ENCODE peak calls at places on chromosomes 7 and 10, in five cellular contexts. Z, Q, W, U and V are unnamed samples.
A peak's percentile ranks its signal among the peaks of the same experiment; 100 is the strongest.

GRCh38 chr10:80487791-80488538 is 33.9 kb downstream of the TSPAN14 start:
- DNase-seq in Z (no peak), Q (no peak), W (no peak), U (no peak), V (no peak)

GRCh38 chr10:129758180-129758579 is 205.9 kb downstream of the EBF3 start:
- DNase-seq in Z (no peak), Q (no peak), W (no peak), U (no peak), V (no peak)

GRCh38 chr10:76341740-76342139 is 910.3 kb downstream of the LRMDA start:
- DNase-seq in Z (no peak), Q (no peak), W (no peak), U (no peak), V (no peak)

GRCh38 chr10:32411797-32412498 is 34.0 kb upstream of the CCDC7 start:
- DNase-seq in Z (no peak), Q (no peak), W (no peak), U (no peak), V (no peak)

GRCh38 chr10:132443998-132444876 is 47.2 kb downstream of the PWWP2B start:
- DNase-seq in Z (no peak), Q (peak; percentile 71), W (no peak), U (peak; percentile 67), V (no peak)

GRCh38 chr7:30476401-30477145 is 2.0 kb downstream of the NOD1 start:
- DNase-seq in Z (no peak), Q (peak; percentile 17), W (no peak), U (no peak), V (no peak)

GRCh38 chr10:99389721-99390480 is 40.5 kb downstream of the GOT1 start:
- DNase-seq in Z (no peak), Q (no peak), W (no peak), U (no peak), V (peak; percentile 94)

GRCh38 chr7:155412416-155413253 is 45.3 kb upstream of the EN2 start:
- DNase-seq in Z (peak; percentile 47), Q (peak; percentile 87), W (no peak), U (peak; percentile 81), V (peak; percentile 42)

GRCh38 chr7:145644426-145645154 is 472.0 kb upstream of the CNTNAP2 start:
- DNase-seq in Z (no peak), Q (no peak), W (no peak), U (no peak), V (no peak)

GRCh38 chr7:130971297-130971696 is 237.3 kb upstream of the KLF14 start:
- DNase-seq in Z (no peak), Q (no peak), W (no peak), U (no peak), V (no peak)

GRCh38 chr10:13087986-13088618 is 11.9 kb upstream of the OPTN start:
- DNase-seq in Z (peak; percentile 29), Q (no peak), W (no peak), U (no peak), V (no peak)

GRCh38 chr7:151756076-151756731 is 120.7 kb downstream of the PRKAG2 start:
- DNase-seq in Z (peak; percentile 26), Q (no peak), W (no peak), U (peak; percentile 36), V (no peak)

GRCh38 chr7:123151443-123151842 is 48.3 kb downstream of the SLC13A1 start:
- DNase-seq in Z (no peak), Q (no peak), W (no peak), U (no peak), V (no peak)

GRCh38 chr10:115945696-115946445 is 327.1 kb downstream of the GFRA1 start:
- DNase-seq in Z (no peak), Q (no peak), W (no peak), U (no peak), V (no peak)

GRCh38 chr10:3173173-3173878 is 744 bp upstream of the PITRM1 start:
- DNase-seq in Z (peak; percentile 93), Q (peak; percentile 100), W (no peak), U (peak; percentile 96), V (no peak)

GRCh38 chr10:73875139-73875475 is 752 bp upstream of the CAMK2G start:
- DNase-seq in Z (no peak), Q (no peak), W (no peak), U (no peak), V (no peak)

GRCh38 chr7:52463341-52463740 is 572.1 kb upstream of the POM121L12 start:
- DNase-seq in Z (no peak), Q (no peak), W (no peak), U (no peak), V (no peak)

GRCh38 chr10:98414932-98415709 is at the start of gene PYROXD2:
- DNase-seq in Z (peak; percentile 81), Q (peak; percentile 81), W (no peak), U (peak; percentile 74), V (peak; percentile 88)

GRCh38 chr7:64849250-64849923 is 53.7 kb upstream of the ZNF273 start:
- DNase-seq in Z (no peak), Q (no peak), W (no peak), U (peak; percentile 54), V (no peak)

GRCh38 chr10:30827531-30828120 is 198.1 kb upstream of the LYZL2 start:
- DNase-seq in Z (no peak), Q (no peak), W (no peak), U (no peak), V (no peak)

GRCh38 chr7:78438433-78438832 is 639.9 kb downstream of the PHTF2 start:
- DNase-seq in Z (no peak), Q (no peak), W (no peak), U (no peak), V (no peak)

GRCh38 chr7:21134631-21135030 is 293.3 kb upstream of the SP4 start:
- DNase-seq in Z (no peak), Q (no peak), W (no peak), U (no peak), V (no peak)

GRCh38 chr10:84423729-84424128 is 95.3 kb downstream of the CCSER2 start:
- DNase-seq in Z (no peak), Q (no peak), W (no peak), U (no peak), V (no peak)

GRCh38 chr10:121159670-121160069 is 308.5 kb downstream of the WDR11 start:
- DNase-seq in Z (no peak), Q (no peak), W (no peak), U (no peak), V (no peak)

DNA sequence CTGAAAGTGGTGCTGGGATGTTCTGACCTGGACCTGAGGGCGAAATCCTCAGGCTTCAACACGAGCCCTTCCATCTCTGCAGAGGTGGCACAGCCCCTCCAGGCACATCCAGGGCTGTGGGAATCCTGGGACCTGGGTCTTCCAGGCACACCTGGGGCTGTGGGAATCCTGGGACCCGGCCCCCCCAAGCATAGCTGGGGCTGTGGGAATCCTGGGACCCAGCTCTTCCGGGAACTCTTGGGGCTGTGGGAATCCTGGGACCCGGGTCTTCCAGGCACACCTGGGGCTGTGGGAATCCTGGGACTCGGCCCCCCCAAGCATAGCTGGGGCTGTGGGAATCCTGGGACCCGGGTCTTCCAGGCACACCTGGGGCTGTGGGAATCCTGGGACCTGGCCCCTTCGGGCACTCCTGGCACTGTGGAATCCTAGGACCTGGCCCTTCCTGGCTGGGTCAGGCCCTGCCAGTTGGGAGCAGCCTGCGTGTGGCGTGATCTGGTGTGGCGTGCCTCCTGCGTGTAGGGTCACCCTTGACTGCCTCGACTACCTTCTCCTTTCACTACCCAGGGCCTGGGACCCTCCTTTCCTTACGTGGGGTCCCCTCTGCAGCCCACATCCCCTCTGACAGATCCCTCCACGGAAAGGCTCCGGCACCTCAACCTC is 124.0 kb downstream of the WDR37 start:
- DNase-seq in Z (no peak), Q (no peak), W (no peak), U (no peak), V (no peak)
- TF ChIP-seq SRF in Z (no peak), Q (no peak), W (no peak), U (no peak), V (no peak)

DNA sequence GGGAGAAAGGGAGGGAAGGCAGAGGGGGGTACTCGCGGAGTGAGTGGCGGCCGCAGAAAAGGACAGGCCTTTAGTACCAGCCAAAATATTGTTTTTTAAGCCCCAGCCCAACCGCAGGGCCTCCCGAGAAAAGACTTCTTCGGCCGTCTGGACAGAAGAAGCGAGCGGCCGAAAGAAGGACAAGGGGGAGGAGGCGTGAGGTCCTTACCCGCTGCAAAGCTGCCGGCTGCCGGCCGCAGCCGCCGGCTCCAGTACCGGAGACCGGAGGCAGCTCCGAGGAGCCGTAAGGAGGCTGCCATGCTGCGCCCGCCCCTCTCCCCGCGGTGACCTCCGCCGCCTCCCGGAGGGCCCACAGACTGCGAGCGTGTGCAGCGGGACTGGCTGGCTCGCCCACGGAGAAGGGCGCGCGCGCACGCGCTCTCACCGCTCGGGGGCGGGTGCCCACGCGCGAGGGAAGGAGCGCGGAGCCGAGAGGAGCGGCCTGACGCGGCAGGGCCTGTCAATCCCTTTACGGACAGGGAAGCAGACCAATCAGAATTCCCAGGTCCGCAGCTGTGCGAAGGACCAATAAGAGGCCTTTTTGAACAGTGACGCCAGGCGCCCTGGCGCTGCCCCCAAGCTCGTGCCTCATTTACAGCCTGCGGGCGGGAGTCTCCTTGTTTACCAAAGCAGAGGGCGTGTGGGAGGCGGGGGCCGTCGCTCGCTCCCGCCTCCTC is at the start of gene HIBADH:
- DNase-seq in Z (peak; percentile 99), Q (peak; percentile 93), W (peak; percentile 94), U (peak; percentile 95), V (peak; percentile 98)
- TF ChIP-seq SRF in Z (no peak), Q (no peak), W (no peak), U (no peak), V (no peak)

GRCh38 chr7:109793-110556 is 82.4 kb upstream of the FAM20C start:
- DNase-seq in Z (no peak), Q (peak; percentile 43), W (no peak), U (no peak), V (no peak)

GRCh38 chr7:109094-109493 is 83.3 kb upstream of the FAM20C start:
- DNase-seq in Z (no peak), Q (no peak), W (no peak), U (no peak), V (no peak)

GRCh38 chr7:110557-111232 is 81.7 kb upstream of the FAM20C start:
- DNase-seq in Z (no peak), Q (no peak), W (no peak), U (no peak), V (no peak)

GRCh38 chr7:106356-106755 is 86.0 kb upstream of the FAM20C start:
- DNase-seq in Z (no peak), Q (no peak), W (no peak), U (no peak), V (no peak)

DNA sequence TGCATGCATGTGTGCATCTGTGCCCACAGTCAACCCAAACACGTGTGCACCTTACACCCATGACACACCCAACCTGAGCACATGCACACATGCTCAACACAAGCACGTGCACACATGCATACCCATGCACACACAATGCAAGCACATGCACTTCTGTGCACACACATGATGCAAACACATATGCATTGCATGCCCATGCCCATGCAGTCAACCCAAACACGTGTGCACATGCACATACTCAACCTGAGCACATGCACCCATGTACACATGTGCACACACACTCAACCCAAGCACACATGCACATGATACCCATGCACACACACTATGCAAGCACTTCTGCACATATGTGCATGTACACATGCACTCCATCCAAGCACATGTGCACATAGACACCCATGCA is 84.5 kb upstream of the FAM20C start:
- DNase-seq in Z (no peak), Q (no peak), W (no peak), U (no peak), V (no peak)
- TF ChIP-seq SRF in Z (no peak), Q (no peak), W (no peak), U (no peak), V (no peak)

DNA sequence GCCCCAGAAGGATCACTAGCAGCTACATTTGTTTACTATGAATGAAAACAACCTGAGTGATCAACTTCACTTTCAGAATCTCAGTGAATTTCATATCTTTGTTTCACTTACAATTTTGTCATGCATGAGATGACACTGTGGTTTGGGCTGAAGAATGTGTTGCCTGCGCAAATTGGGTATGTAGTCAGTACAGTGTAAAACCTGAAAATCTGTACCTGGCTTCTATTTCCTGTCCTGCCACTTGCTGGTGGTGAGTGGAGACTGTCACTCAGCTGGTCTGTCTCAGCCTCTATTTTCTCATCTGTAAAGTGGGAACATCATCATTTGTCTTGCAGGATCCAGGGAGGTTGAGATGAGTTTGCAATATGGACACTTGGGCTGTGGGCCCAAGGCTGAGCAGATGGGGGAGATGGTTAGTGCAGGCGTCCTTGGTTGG is 118.0 kb downstream of the WDFY4 start:
- DNase-seq in Z (no peak), Q (no peak), W (peak; percentile 95), U (no peak), V (no peak)
- TF ChIP-seq SRF in Z (no peak), Q (no peak), W (no peak), U (no peak), V (no peak)